ENCODE peak calls at places on chromosomes 1 and 21, in nine cellular contexts. R is OCI-LY7, G is HCT116, C is hepatocyte, V is GM23248, N is SK-N-SH, U is MM.1S, B is PC-9, M is GM23338. I is an unnamed sample. For H3K9me2, the result is how much of the 10 kb centered on the place peaks cover.

GRCh38 chr1:208155243-208155642 is 88.9 kb downstream of the PLXNA2 start:
- DNase-seq in U (no peak), R (no peak), B (no peak), M (no peak), C (no peak), G (no peak), N (no peak), V (no peak), I (no peak)

GRCh38 chr1:51915958-51916357 is 37.4 kb upstream of the NRDC start:
- DNase-seq in N (no peak), B (no peak), V (peak), M (no peak), R (no peak), C (no peak), U (no peak), G (no peak), I (no peak)

GRCh38 chr1:89065077-89065868 is at the start of gene GBP1:
- DNase-seq in R (no peak), U (peak), N (no peak), B (no peak), C (peak), V (peak), G (no peak), M (no peak), I (peak)

GRCh38 chr21:45419162-45419561 is 14.2 kb downstream of the COL18A1 start:
- DNase-seq in R (no peak), C (peak), G (no peak), N (no peak), M (no peak), U (no peak), V (no peak), B (no peak), I (no peak)

GRCh38 chr1:6259491-6260362 is 1.2 kb downstream of the GPR153 start:
- DNase-seq in U (peak), B (peak), C (peak), M (peak), N (peak), G (peak), R (peak), V (peak), I (peak)

GRCh38 chr1:53381790-53382401 is 54.0 kb upstream of the LRP8 start:
- DNase-seq in U (no peak), C (no peak), V (peak), B (peak), G (peak), N (no peak), R (no peak), M (no peak), I (peak)

GRCh38 chr1:2284932-2285331 is 56.8 kb downstream of the SKI start:
- DNase-seq in B (no peak), V (no peak), N (no peak), G (no peak), R (no peak), U (no peak), M (no peak), C (peak), I (no peak)

GRCh38 chr1:111598534-111598933 is 21.1 kb upstream of the RAP1A start:
- DNase-seq in C (no peak), V (no peak), M (no peak), G (no peak), R (no peak), U (no peak), N (no peak), B (no peak), I (no peak)

GRCh38 chr1:158999301-159000069 is 10.2 kb upstream of the IFI16 start:
- DNase-seq in V (peak), C (peak), N (no peak), R (no peak), U (no peak), B (peak), M (peak), G (no peak), I (peak)

GRCh38 chr1:246095441-246095840 is 411.6 kb downstream of the SMYD3 start:
- DNase-seq in R (no peak), G (no peak), N (no peak), C (no peak), M (no peak), B (no peak), U (no peak), V (no peak), I (no peak)

GRCh38 chr1:246096356-246096755 is 410.7 kb downstream of the SMYD3 start:
- DNase-seq in N (peak), G (no peak), C (no peak), V (no peak), M (no peak), U (no peak), R (no peak), B (no peak), I (no peak)

GRCh38 chr1:246093230-246093629 is 413.8 kb downstream of the SMYD3 start:
- DNase-seq in C (no peak), G (no peak), M (no peak), N (no peak), R (no peak), B (no peak), V (no peak), U (no peak), I (no peak)

GRCh38 chr1:246091477-246091876 is 415.6 kb downstream of the SMYD3 start:
- DNase-seq in G (no peak), C (no peak), B (no peak), R (no peak), U (no peak), N (no peak), M (no peak), V (peak), I (no peak)

DNA sequence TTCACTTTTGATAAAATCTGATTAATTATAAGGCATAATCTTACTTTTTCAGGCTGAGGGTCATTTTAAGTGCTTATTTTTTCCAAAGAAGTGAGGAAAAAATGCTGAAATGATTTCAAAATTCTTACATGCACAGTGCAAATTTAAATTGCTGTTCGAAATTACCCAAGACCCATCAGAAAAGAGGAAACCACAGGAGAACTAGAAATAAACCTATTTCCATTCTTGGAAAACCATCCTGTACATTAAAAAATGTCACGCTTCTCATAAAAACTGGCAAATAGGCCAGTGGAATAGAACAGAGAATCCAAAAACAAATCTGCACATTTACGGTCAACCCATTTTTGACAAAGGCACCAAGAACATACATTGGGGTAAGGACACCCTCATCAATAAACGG is 414.9 kb downstream of the SMYD3 start:
- DNase-seq in N (no peak), C (no peak), G (no peak), R (no peak), B (no peak), V (no peak), U (no peak), M (no peak), I (no peak)
- H3K9me2 ChIP-seq in N (under half), C (under half), G (under half), R (under half), B (under half), V (under half), U (under half), M (under half), I (under half)

DNA sequence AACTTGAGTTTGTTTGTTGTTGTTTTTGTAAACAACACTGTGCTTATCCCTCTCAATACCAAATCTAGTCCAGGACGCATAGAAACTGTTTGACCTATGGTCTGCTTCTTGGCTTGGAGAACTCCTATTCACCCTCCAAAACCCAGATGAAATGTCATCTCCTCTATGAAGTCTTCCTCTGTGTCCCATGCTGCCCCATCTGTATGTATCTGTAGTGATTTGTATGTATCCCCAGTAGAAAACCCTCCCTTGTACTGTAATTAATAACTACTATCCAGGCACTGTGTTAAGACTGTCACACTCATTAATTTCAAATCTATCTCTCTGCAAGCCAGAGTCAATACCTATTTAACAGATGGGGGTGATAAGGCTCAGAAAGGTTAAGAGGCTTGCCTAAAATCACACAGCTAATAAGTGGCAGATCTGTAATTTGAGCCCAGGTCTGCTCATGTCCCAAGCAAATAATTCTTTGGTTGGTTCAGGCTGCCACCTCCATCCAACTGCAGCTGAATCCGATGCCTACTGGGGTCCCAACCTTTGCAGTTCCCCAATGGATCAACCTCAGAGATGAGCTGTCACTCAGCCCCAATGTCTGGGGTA is 24.6 kb upstream of the ECE1 start:
- DNase-seq in C (no peak), N (no peak), M (no peak), U (no peak), V (no peak), R (no peak), G (no peak), B (no peak), I (no peak)
- H3K4me2 ChIP-seq in C (no peak), N (no peak), M (peak), U (no peak), V (peak), R (no peak), G (no peak), B (no peak), I (no peak)

GRCh38 chr1:45674478-45674877 is 11.9 kb downstream of the GPBP1L1 start:
- DNase-seq in G (no peak), N (no peak), V (no peak), B (no peak), U (no peak), R (no peak), M (no peak), C (no peak), I (no peak)
- H3K9me2 ChIP-seq in G (under half), N (under half), V (under half), B (under half), U (under half), R (under half), M (under half), C (under half), I (under half)

DNA sequence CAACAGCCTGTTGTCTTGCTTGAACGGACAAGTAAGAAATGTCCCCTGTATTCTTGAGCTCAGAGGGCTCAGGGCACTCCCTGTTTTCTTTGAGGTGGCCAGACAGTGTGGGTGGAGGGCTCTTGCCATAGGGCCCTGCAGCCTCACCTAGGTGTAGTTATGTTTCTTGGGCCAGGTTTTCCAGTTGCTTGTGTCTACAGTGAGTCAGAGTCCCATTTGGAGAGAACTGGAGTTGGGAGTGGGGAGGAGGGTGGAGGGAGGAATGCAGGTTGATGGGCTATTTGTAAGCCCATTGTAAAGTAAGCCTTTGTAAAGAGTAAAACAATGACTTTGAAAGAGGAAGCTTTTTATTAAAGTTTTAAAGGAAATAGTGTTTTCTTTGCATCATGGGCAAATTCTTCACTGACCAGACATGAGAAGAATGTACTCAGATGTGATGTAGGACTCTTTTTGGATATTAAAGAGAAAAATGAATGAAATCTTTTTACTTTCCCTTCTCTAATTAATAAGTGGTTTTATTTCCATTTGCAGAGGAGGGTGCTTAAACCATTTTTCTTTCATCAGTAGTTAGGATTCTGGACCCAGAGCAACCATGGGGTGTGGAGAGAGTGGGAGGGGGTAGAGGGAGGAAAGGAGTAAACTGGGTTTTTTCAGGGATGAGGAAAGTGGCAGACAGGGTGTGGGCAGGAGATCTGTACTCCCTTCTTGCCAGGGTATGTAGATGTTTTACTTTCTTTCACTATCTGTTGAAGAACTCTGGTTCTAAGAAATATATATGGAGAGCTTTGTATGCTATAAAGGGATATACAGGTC is 45.1 kb upstream of the MACF1 start:
- DNase-seq in U (no peak), R (no peak), C (peak), N (no peak), M (peak), V (peak), B (peak), G (peak), I (peak)
- H3K4me2 ChIP-seq in U (no peak), R (no peak), C (peak), N (peak), M (peak), V (peak), B (peak), G (peak), I (peak)

DNA sequence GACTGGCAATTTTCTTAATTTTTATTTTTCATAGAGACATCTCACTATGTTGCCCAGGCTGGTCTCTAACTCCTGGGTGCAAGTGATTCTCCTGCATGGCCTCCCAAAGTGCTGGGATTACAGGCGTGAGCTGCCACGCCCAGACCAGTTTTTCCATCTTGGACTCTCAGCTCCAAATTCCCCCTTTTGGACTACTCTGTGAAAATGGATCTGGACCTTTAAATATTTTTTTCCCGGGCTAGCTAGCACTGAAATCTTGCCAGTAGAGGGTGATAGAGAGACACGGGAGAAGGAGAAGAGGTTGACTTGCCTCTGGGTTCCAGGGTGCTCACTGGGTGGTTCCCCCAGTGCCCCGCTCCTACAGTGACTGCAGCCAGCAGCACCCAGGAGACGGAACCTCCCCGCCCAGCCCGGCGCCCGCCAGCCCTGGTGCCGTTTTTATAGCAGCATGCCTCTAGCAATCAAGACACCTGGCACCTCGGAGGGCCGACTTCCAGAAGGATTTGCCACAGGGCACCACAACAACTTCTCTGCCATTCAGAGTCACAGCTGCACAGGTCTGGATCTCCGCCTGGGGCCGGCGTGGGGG is 34.7 kb upstream of the SCCPDH start:
- DNase-seq in G (peak), B (peak), C (peak), V (peak), N (peak), R (peak), M (peak), U (peak), I (peak)
- H3K9me2 ChIP-seq in G (under half), B (under half), C (under half), V (under half), N (under half), R (under half), M (under half), U (under half), I (under half)

GRCh38 chr1:91670781-91671180 is 170.1 kb downstream of the CDC7 start:
- DNase-seq in B (no peak), N (no peak), M (no peak), V (no peak), U (no peak), R (no peak), G (no peak), C (no peak), I (no peak)
- H3K4me2 ChIP-seq in B (no peak), N (no peak), M (no peak), V (no peak), U (no peak), R (no peak), G (no peak), C (no peak), I (no peak)

GRCh38 chr1:167546935-167547334 is 6.6 kb downstream of the CREG1 start:
- DNase-seq in C (no peak), G (no peak), B (no peak), M (no peak), R (no peak), N (no peak), V (no peak), U (no peak), I (no peak)

GRCh38 chr1:167544447-167544846 is 9.1 kb downstream of the CREG1 start:
- DNase-seq in B (peak), M (no peak), C (no peak), V (no peak), G (no peak), N (no peak), R (no peak), U (no peak), I (peak)

GRCh38 chr1:167551359-167551758 is 2.2 kb downstream of the CREG1 start:
- DNase-seq in C (no peak), G (no peak), N (no peak), U (no peak), V (no peak), R (no peak), B (no peak), M (no peak), I (no peak)

GRCh38 chr1:167545349-167545748 is 8.2 kb downstream of the CREG1 start:
- DNase-seq in U (no peak), R (peak), B (no peak), C (no peak), M (no peak), V (no peak), G (no peak), N (no peak), I (no peak)

GRCh38 chr1:167548059-167548932 is 5.3 kb downstream of the CREG1 start:
- DNase-seq in R (no peak), N (no peak), M (no peak), V (peak), U (no peak), C (no peak), G (no peak), B (no peak), I (no peak)
- H3K9me2 ChIP-seq in R (under half), N (under half), M (under half), V (under half), U (under half), C (under half), G (under half), B (under half), I (under half)